ENCODE peak calls at places on chromosome 3, in ten cellular contexts. V is PC-3; N is activated CD4-positive, alpha-beta T cell treated with anti-CD3 and anti-CD28 coated beads for 24 hours; E is caudate nucleus; A is NCI-H1417; X is endodermal cell; P is Caki2; M is GM19239; G is tibial nerve; T is stimulated activated CD8-positive, alpha-beta memory T cell treated with anti-CD3 and anti-CD28 coated beads, Interleukin-12 subunit alpha, Interleukin-12 subunit beta, amount 100 ng/mL, for 4 hours. H is an unnamed sample.

GRCh38 chr3:190108789-190109188 is 11.9 kb downstream of the P3H2 start:
- DNase-seq in V (no peak), N (no peak), E (no peak), A (no peak), X (no peak), P (peak; percentile 42), M (no peak), G (no peak), T (no peak), H (peak; percentile 57)

GRCh38 chr3:101617478-101617877 is 43.5 kb downstream of the PCNP start:
- DNase-seq in V (no peak), N (no peak), E (no peak), A (no peak), X (peak; percentile 36), P (no peak), M (no peak), G (no peak), T (no peak), H (no peak)

GRCh38 chr3:139109271-139109670 is 64.6 kb upstream of the PRR23C start:
- DNase-seq in V (no peak), N (no peak), E (no peak), A (no peak), X (no peak), P (no peak), M (no peak), G (no peak), T (no peak), H (no peak)

GRCh38 chr3:117763561-117763960 is 1054.0 kb downstream of the TUSC7 start:
- DNase-seq in V (no peak), N (no peak), E (no peak), A (no peak), X (no peak), P (no peak), M (no peak), G (no peak), T (no peak), H (no peak)

GRCh38 chr3:35322070-35322469 is 317.3 kb upstream of the ARPP21 start:
- DNase-seq in V (peak; percentile 1), N (no peak), E (no peak), A (no peak), X (no peak), P (peak; percentile 92), M (no peak), G (no peak), T (no peak), H (peak; percentile 86)

GRCh38 chr3:174438501-174439156 is 420.5 kb upstream of the NAALADL2 start:
- DNase-seq in V (peak; percentile 85), N (no peak), E (no peak), A (no peak), X (no peak), P (peak; percentile 18), M (no peak), G (no peak), T (no peak), H (peak; percentile 29)

GRCh38 chr3:192957441-192957951 is 39.8 kb upstream of the MB21D2 start:
- DNase-seq in V (peak; percentile 74), N (no peak), E (no peak), A (no peak), X (no peak), P (no peak), M (no peak), G (no peak), T (no peak), H (peak; percentile 37)

GRCh38 chr3:57007513-57008415 is 52.7 kb upstream of the SPATA12 start:
- DNase-seq in V (peak; percentile 83), N (no peak), E (no peak), A (no peak), X (peak; percentile 71), P (no peak), M (no peak), G (peak; percentile 61), T (no peak), H (peak; percentile 87)

H was measured in kidney tubule cell.